ENCODE peak calls at places on chromosome 11, in nine cellular contexts. F is neural progenitor cell; M is stimulated activated CD4-positive, alpha-beta T cell treated with anti-CD3 and anti-CD28 coated beads, TNF-alpha, amount 100 ng/mL, for 24 hours; C is H7; R is tibial nerve; X is T-helper 9 cell; E is HAP-1; D is activated CD4-positive, CD25-positive, alpha-beta regulatory T cell; V is amygdala. P is an unnamed sample.

GRCh38 chr11:77704029-77704428 is 66.4 kb upstream of the CLNS1A start:
- DNase-seq in F (no peak), M (no peak), C (no peak), R (no peak), X (no peak), E (no peak), D (no peak), V (no peak), P (no peak)

GRCh38 chr11:1881442-1882264 is 10.0 kb downstream of the PRR33 start:
- DNase-seq in F (no peak), M (no peak), C (peak; percentile 71), R (no peak), X (no peak), E (no peak), D (no peak), V (no peak), P (no peak)

GRCh38 chr11:44839458-44840084 is 111.1 kb downstream of the TP53I11 start:
- DNase-seq in F (no peak), M (no peak), C (no peak), R (no peak), X (no peak), E (no peak), D (no peak), V (no peak), P (peak; percentile 70)

GRCh38 chr11:134647066-134647746 is 235.2 kb upstream of the B3GAT1 start:
- DNase-seq in F (no peak), M (no peak), C (no peak), R (no peak), X (no peak), E (no peak), D (no peak), V (no peak), P (no peak)

GRCh38 chr11:2579315-2580060 is 120.3 kb downstream of the KCNQ1OT1 start:
- DNase-seq in F (peak; percentile 32), M (no peak), C (no peak), R (peak; percentile 9), X (no peak), E (peak; percentile 7), D (no peak), V (no peak), P (peak; percentile 7)

GRCh38 chr11:4054643-4055042 is 40.0 kb upstream of the RRM1 start:
- DNase-seq in F (no peak), M (no peak), C (no peak), R (no peak), X (no peak), E (no peak), D (no peak), V (no peak), P (no peak)

GRCh38 chr11:35458846-35459245 is 39.5 kb upstream of the SLC1A2 start:
- DNase-seq in F (no peak), M (no peak), C (peak; percentile 21), R (no peak), X (no peak), E (no peak), D (no peak), V (no peak), P (no peak)

GRCh38 chr11:103961010-103961409 is 75.4 kb upstream of the DDI1 start:
- DNase-seq in F (no peak), M (no peak), C (no peak), R (no peak), X (no peak), E (no peak), D (no peak), V (no peak), P (no peak)

GRCh38 chr11:95451682-95452081 is 220.7 kb upstream of the SESN3 start:
- DNase-seq in F (no peak), M (no peak), C (no peak), R (no peak), X (no peak), E (no peak), D (no peak), V (no peak), P (no peak)

GRCh38 chr11:27672836-27673464 is 27.3 kb downstream of the BDNF start:
- DNase-seq in F (no peak), M (no peak), C (no peak), R (no peak), X (no peak), E (no peak), D (no peak), V (no peak), P (no peak)

GRCh38 chr11:64181506-64182411 is 4.2 kb upstream of the STIP1 start:
- DNase-seq in F (peak; percentile 74), M (no peak), C (peak; percentile 85), R (peak; percentile 89), X (no peak), E (peak; percentile 90), D (no peak), V (peak; percentile 79), P (peak; percentile 94)

GRCh38 chr11:133898031-133898769 is 52.9 kb upstream of the SPATA19 start:
- DNase-seq in F (peak; percentile 24), M (no peak), C (peak; percentile 89), R (no peak), X (no peak), E (no peak), D (no peak), V (no peak), P (no peak)

GRCh38 chr11:63951779-63952536 is 13.2 kb downstream of the NAA40 start:
- DNase-seq in F (no peak), M (no peak), C (no peak), R (no peak), X (peak; percentile 7), E (peak; percentile 35), D (no peak), V (no peak), P (no peak)

GRCh38 chr11:108775324-108775723 is 110.5 kb downstream of the DDX10 start:
- DNase-seq in F (no peak), M (no peak), C (no peak), R (no peak), X (no peak), E (no peak), D (no peak), V (no peak), P (no peak)

GRCh38 chr11:70603756-70604211 is 205.5 kb downstream of the CTTN start:
- DNase-seq in F (no peak), M (no peak), C (no peak), R (no peak), X (no peak), E (no peak), D (no peak), V (no peak), P (no peak)

GRCh38 chr11:68053981-68054812 is 15.4 kb downstream of the TCIRG1 start:
- DNase-seq in F (no peak), M (no peak), C (peak; percentile 39), R (no peak), X (no peak), E (no peak), D (no peak), V (no peak), P (no peak)

GRCh38 chr11:12224537-12224893 is 114.1 kb downstream of the MICAL2 start:
- DNase-seq in F (no peak), M (peak; percentile 69), C (no peak), R (peak; percentile 28), X (peak; percentile 82), E (no peak), D (peak; percentile 78), V (no peak), P (no peak)

GRCh38 chr11:13297917-13298356 is 20.3 kb downstream of the BMAL1 start:
- DNase-seq in F (no peak), M (no peak), C (no peak), R (no peak), X (no peak), E (no peak), D (no peak), V (no peak), P (no peak)

GRCh38 chr11:120254788-120255518 is 15.0 kb downstream of the POU2F3 start:
- DNase-seq in F (no peak), M (no peak), C (peak; percentile 90), R (no peak), X (no peak), E (peak; percentile 72), D (no peak), V (no peak), P (no peak)

GRCh38 chr11:61874460-61874809 is 16.9 kb downstream of the FADS3 start:
- DNase-seq in F (no peak), M (no peak), C (no peak), R (no peak), X (no peak), E (no peak), D (no peak), V (no peak), P (no peak)

GRCh38 chr11:117822031-117822521 is 2.5 kb downstream of the FXYD2 start:
- DNase-seq in F (peak; percentile 68), M (no peak), C (peak; percentile 88), R (no peak), X (peak; percentile 34), E (peak; percentile 74), D (peak; percentile 19), V (no peak), P (peak; percentile 75)

GRCh38 chr11:14362613-14363012 is 3.6 kb upstream of the RRAS2 start:
- DNase-seq in F (no peak), M (no peak), C (no peak), R (no peak), X (no peak), E (no peak), D (no peak), V (no peak), P (no peak)

P was measured in WERI-Rb-1.